ENCODE peak calls at places on chromosomes 11 and 22, in six cellular contexts. G is NCI-H1436, H is T1000, Y is iris pigment epithelial cell, C is neuronal stem cell, Z is fibroblast of lung. K is an unnamed sample.

GRCh38 chr11:75365711-75366181 is 14.3 kb upstream of the ARRB1 start:
- DNase-seq in G (no peak), H (no peak), Y (peak), C (no peak), Z (peak), K (peak)

GRCh38 chr11:31821779-31822574 is 10.9 kb upstream of the PAX6 start:
- DNase-seq in G (no peak), H (no peak), Y (no peak), C (peak), Z (no peak), K (no peak)

GRCh38 chr11:65880844-65881421 is 1.3 kb downstream of the CTSW start:
- DNase-seq in G (no peak), H (no peak), Y (no peak), C (no peak), Z (no peak), K (no peak)

GRCh38 chr22:41237707-41238569 is 2.8 kb downstream of the CHADL start:
- DNase-seq in G (peak), H (no peak), Y (peak), C (peak), Z (peak), K (peak)

GRCh38 chr11:71185411-71185810 is 67.0 kb downstream of the SHANK2 start:
- DNase-seq in G (no peak), H (no peak), Y (no peak), C (no peak), Z (no peak), K (no peak)

GRCh38 chr22:50699001-50699753 is 26.6 kb downstream of the SHANK3 start:
- DNase-seq in G (no peak), H (no peak), Y (no peak), C (no peak), Z (no peak), K (no peak)

GRCh38 chr11:73946798-73947458 is 3.9 kb upstream of the DNAJB13 start:
- DNase-seq in G (no peak), H (no peak), Y (no peak), C (no peak), Z (no peak), K (no peak)

GRCh38 chr11:70495351-70496310 is 97.3 kb downstream of the CTTN start:
- DNase-seq in G (no peak), H (no peak), Y (no peak), C (no peak), Z (no peak), K (no peak)

GRCh38 chr11:17406818-17407149 is 18.3 kb upstream of the KCNJ11 start:
- DNase-seq in G (no peak), H (no peak), Y (no peak), C (no peak), Z (no peak), K (no peak)

GRCh38 chr11:10379022-10379421 is 74.1 kb downstream of the ADM start:
- DNase-seq in G (no peak), H (no peak), Y (no peak), C (peak), Z (no peak), K (peak)

GRCh38 chr11:122045181-122045586 is 70.8 kb downstream of the BLID start:
- DNase-seq in G (no peak), H (peak), Y (peak), C (no peak), Z (peak), K (peak)

GRCh38 chr11:121089566-121089965 is 11.5 kb upstream of the TECTA start:
- DNase-seq in G (no peak), H (no peak), Y (no peak), C (no peak), Z (no peak), K (no peak)

GRCh38 chr22:31683181-31684105 is 21.4 kb upstream of the PISD start:
- DNase-seq in G (no peak), H (no peak), Y (peak), C (no peak), Z (no peak), K (no peak)

GRCh38 chr22:33828302-33828701 is 92.0 kb downstream of the LARGE1 start:
- DNase-seq in G (no peak), H (no peak), Y (no peak), C (no peak), Z (no peak), K (no peak)

GRCh38 chr22:39003165-39003638 is 10.9 kb upstream of the APOBEC3C start:
- DNase-seq in G (peak), H (peak), Y (peak), C (peak), Z (peak), K (peak)

GRCh38 chr11:121717296-121717695 is 264.5 kb upstream of the SORL1-AS1 start:
- DNase-seq in G (no peak), H (no peak), Y (no peak), C (no peak), Z (no peak), K (no peak)

GRCh38 chr11:33868646-33869461 is 23.0 kb downstream of the LMO2 start:
- DNase-seq in G (no peak), H (no peak), Y (no peak), C (no peak), Z (no peak), K (no peak)

GRCh38 chr11:65505434-65506315 is 6.8 kb downstream of the MALAT1 start:
- DNase-seq in G (no peak), H (no peak), Y (peak), C (no peak), Z (peak), K (peak)

K was measured in IMR-90.